ENCODE peak calls at places on chromosomes 16 and 17, in ten cellular contexts. X is HTR-8/SVneo; T is NCI-H1694; A is fibroblast of mammary gland; K is H54; W is activated CD4-positive, alpha-beta T cell treated with anti-CD3 and anti-CD28 coated beads for 24 hours; Z is fibroblast of the conjunctiva; I is mesothelial cell of epicardium; Q is HS-5; C is effector memory CD4-positive, alpha-beta T cell. G is an unnamed sample.

GRCh38 chr16:1154291-1154886 is 1.5 kb downstream of the CACNA1H start:
- DNase-seq in X (no peak), T (no peak), A (no peak), K (no peak), W (no peak), Z (no peak), I (no peak), Q (no peak), C (no peak), G (no peak)

GRCh38 chr17:51200295-51200694 is 34.1 kb downstream of the NME2 start:
- DNase-seq in X (no peak), T (no peak), A (no peak), K (no peak), W (no peak), Z (no peak), I (no peak), Q (no peak), C (no peak), G (no peak)

GRCh38 chr17:64778367-64779290 is 116.5 kb upstream of the SMURF2 start:
- DNase-seq in X (no peak), T (no peak), A (no peak), K (no peak), W (no peak), Z (no peak), I (no peak), Q (no peak), C (no peak), G (peak)

GRCh38 chr17:546456-546855 is 168.2 kb downstream of the VPS53 start:
- DNase-seq in X (no peak), T (no peak), A (no peak), K (no peak), W (no peak), Z (no peak), I (no peak), Q (no peak), C (no peak), G (no peak)

GRCh38 chr17:15744885-15745284 is 12.8 kb downstream of the TBC1D26 start:
- DNase-seq in X (no peak), T (no peak), A (no peak), K (no peak), W (no peak), Z (no peak), I (no peak), Q (no peak), C (no peak), G (peak)

GRCh38 chr16:28326881-28327610 is 34.7 kb downstream of the SBK1 start:
- DNase-seq in X (peak), T (peak), A (peak), K (peak), W (peak), Z (no peak), I (no peak), Q (no peak), C (peak), G (no peak)

GRCh38 chr17:72751746-72752145 is 340.7 kb downstream of the SLC39A11 start:
- DNase-seq in X (no peak), T (no peak), A (no peak), K (no peak), W (no peak), Z (no peak), I (no peak), Q (no peak), C (no peak), G (no peak)

GRCh38 chr16:1610071-1610840 is 1.6 kb downstream of the IFT140 start:
- DNase-seq in X (peak), T (peak), A (peak), K (peak), W (peak), Z (peak), I (peak), Q (peak), C (peak), G (peak)

GRCh38 chr17:66331038-66331816 is 28.8 kb downstream of the PRKCA start:
- DNase-seq in X (no peak), T (no peak), A (no peak), K (no peak), W (no peak), Z (no peak), I (no peak), Q (no peak), C (no peak), G (no peak)

GRCh38 chr17:66638707-66639479 is 196.0 kb upstream of the CACNG5 start:
- DNase-seq in X (no peak), T (no peak), A (no peak), K (no peak), W (no peak), Z (no peak), I (no peak), Q (no peak), C (no peak), G (no peak)

GRCh38 chr16:55284718-55285099 is 39.3 kb upstream of the IRX6 start:
- DNase-seq in X (no peak), T (no peak), A (no peak), K (no peak), W (no peak), Z (no peak), I (no peak), Q (no peak), C (no peak), G (no peak)

GRCh38 chr16:27179500-27180072 is 23.7 kb upstream of the KDM8 start:
- DNase-seq in X (peak), T (peak), A (peak), K (peak), W (peak), Z (peak), I (peak), Q (no peak), C (peak), G (no peak)

GRCh38 chr16:391885-392335 is 5.1 kb upstream of the NME4 start:
- DNase-seq in X (no peak), T (peak), A (peak), K (peak), W (peak), Z (peak), I (no peak), Q (no peak), C (peak), G (peak)

GRCh38 chr17:751269-752001 is 629 bp downstream of the GEMIN4 start:
- DNase-seq in X (peak), T (no peak), A (peak), K (peak), W (peak), Z (no peak), I (no peak), Q (no peak), C (no peak), G (peak)

GRCh38 chr16:69595127-69596036 is 29.6 kb downstream of the NFAT5 start:
- DNase-seq in X (peak), T (no peak), A (peak), K (no peak), W (no peak), Z (peak), I (no peak), Q (peak), C (no peak), G (no peak)

GRCh38 chr17:289409-289808 is 63.2 kb downstream of the RPH3AL start:
- DNase-seq in X (no peak), T (no peak), A (no peak), K (no peak), W (no peak), Z (no peak), I (peak), Q (no peak), C (no peak), G (no peak)

GRCh38 chr17:1904273-1905052 is 74.7 kb downstream of the RPA1 start:
- DNase-seq in X (no peak), T (no peak), A (no peak), K (no peak), W (no peak), Z (no peak), I (no peak), Q (no peak), C (no peak), G (peak)

GRCh38 chr16:12819126-12820117 is 15.7 kb upstream of the CPPED1 start:
- DNase-seq in X (peak), T (peak), A (peak), K (peak), W (peak), Z (peak), I (peak), Q (no peak), C (peak), G (no peak)

GRCh38 chr16:73265124-73265838 is 217.4 kb upstream of the ZFHX3 start:
- DNase-seq in X (no peak), T (no peak), A (no peak), K (no peak), W (no peak), Z (no peak), I (no peak), Q (no peak), C (no peak), G (no peak)

GRCh38 chr17:67500261-67500660 is 123.2 kb downstream of the PITPNC1 start:
- DNase-seq in X (no peak), T (no peak), A (peak), K (peak), W (no peak), Z (no peak), I (no peak), Q (no peak), C (no peak), G (no peak)

GRCh38 chr16:77437859-77438258 is 3.0 kb upstream of the ADAMTS18 start:
- DNase-seq in X (no peak), T (no peak), A (peak), K (no peak), W (no peak), Z (no peak), I (no peak), Q (no peak), C (no peak), G (no peak)

GRCh38 chr16:23274968-23275367 is 27.1 kb upstream of the SCNN1B start:
- DNase-seq in X (no peak), T (no peak), A (no peak), K (no peak), W (no peak), Z (no peak), I (no peak), Q (no peak), C (no peak), G (no peak)

GRCh38 chr17:62761884-62762283 is 46.2 kb downstream of the MARCHF10 start:
- DNase-seq in X (no peak), T (no peak), A (no peak), K (peak), W (no peak), Z (no peak), I (no peak), Q (no peak), C (no peak), G (no peak)

GRCh38 chr16:85235988-85236831 is 123.9 kb upstream of the CIBAR2 start:
- DNase-seq in X (no peak), T (no peak), A (peak), K (peak), W (no peak), Z (no peak), I (no peak), Q (no peak), C (no peak), G (no peak)

GRCh38 chr16:83187404-83187803 is 560.6 kb downstream of the CDH13 start:
- DNase-seq in X (peak), T (no peak), A (peak), K (peak), W (no peak), Z (no peak), I (no peak), Q (peak), C (no peak), G (no peak)

GRCh38 chr16:86521236-86522197 is 11.2 kb downstream of the FOXF1 start:
- DNase-seq in X (no peak), T (no peak), A (no peak), K (no peak), W (no peak), Z (no peak), I (no peak), Q (no peak), C (no peak), G (no peak)

GRCh38 chr16:10138881-10139280 is 43.3 kb downstream of the GRIN2A start:
- DNase-seq in X (no peak), T (no peak), A (no peak), K (no peak), W (no peak), Z (no peak), I (no peak), Q (no peak), C (no peak), G (no peak)

GRCh38 chr17:60473788-60474187 is 51.5 kb downstream of the CHCT1 start:
- DNase-seq in X (no peak), T (no peak), A (peak), K (no peak), W (no peak), Z (peak), I (no peak), Q (no peak), C (no peak), G (no peak)

GRCh38 chr16:19135896-19136438 is 22.2 kb downstream of the ITPRIPL2 start:
- DNase-seq in X (no peak), T (no peak), A (peak), K (no peak), W (no peak), Z (no peak), I (no peak), Q (no peak), C (no peak), G (peak)

GRCh38 chr16:88353232-88353631 is 29.5 kb upstream of the ZNF469 start:
- DNase-seq in X (no peak), T (no peak), A (no peak), K (no peak), W (no peak), Z (no peak), I (no peak), Q (no peak), C (no peak), G (no peak)

GRCh38 chr17:77451271-77451893 is 310.6 kb downstream of the SEC14L1 start:
- DNase-seq in X (no peak), T (peak), A (peak), K (no peak), W (no peak), Z (no peak), I (peak), Q (no peak), C (peak), G (peak)

GRCh38 chr17:1713878-1714487 is 3.8 kb upstream of the TLCD2 start:
- DNase-seq in X (peak), T (peak), A (peak), K (no peak), W (no peak), Z (no peak), I (no peak), Q (no peak), C (no peak), G (no peak)

GRCh38 chr16:11913425-11914079 is 2.2 kb downstream of the GSPT1 start:
- DNase-seq in X (no peak), T (no peak), A (peak), K (no peak), W (no peak), Z (no peak), I (no peak), Q (no peak), C (peak), G (no peak)